ENCODE peak calls at places on chromosomes 5 and 9, in six cellular contexts. One of them, this sample, is unnamed.

GRCh38 chr5:179346401-179346800 is 1.1 kb upstream of the ADAMTS2 start:
- DNase-seq in mesenchymal stem cell: peak; percentile 36
- DNase-seq in H9: no peak
- DNase-seq in H1: no peak
- DNase-seq in IMR-90: no peak
- DNase-seq in neuronal stem cell: no peak
- DNase-seq in this sample: no peak

GRCh38 chr5:174825587-174825986 is 101.2 kb downstream of the MSX2 start:
- DNase-seq in mesenchymal stem cell: no peak
- DNase-seq in H9: no peak
- DNase-seq in neuronal stem cell: no peak
- DNase-seq in H1: no peak
- DNase-seq in IMR-90: peak; percentile 11
- DNase-seq in this sample: no peak

GRCh38 chr5:39361306-39361705 is 3.0 kb downstream of the C9 start:
- DNase-seq in H9: no peak
- DNase-seq in H1: no peak
- DNase-seq in mesenchymal stem cell: no peak
- DNase-seq in neuronal stem cell: no peak
- DNase-seq in IMR-90: no peak
- DNase-seq in this sample: no peak

GRCh38 chr5:113331201-113331551 is 103.6 kb downstream of the TSSK1B start:
- DNase-seq in H1: no peak
- DNase-seq in neuronal stem cell: no peak
- DNase-seq in IMR-90: peak; percentile 68
- DNase-seq in mesenchymal stem cell: peak; percentile 84
- DNase-seq in H9: no peak
- DNase-seq in this sample: no peak

GRCh38 chr9:4298255-4299005 is 1.4 kb downstream of the GLIS3 start:
- DNase-seq in neuronal stem cell: no peak
- DNase-seq in H9: peak; percentile 37
- DNase-seq in H1: peak; percentile 72
- DNase-seq in IMR-90: peak; percentile 27
- DNase-seq in mesenchymal stem cell: peak; percentile 72
- DNase-seq in this sample: peak; percentile 84

GRCh38 chr9:77750981-77751340 is 102.8 kb upstream of the GNA14 start:
- DNase-seq in H9: no peak
- DNase-seq in mesenchymal stem cell: no peak
- DNase-seq in IMR-90: no peak
- DNase-seq in H1: no peak
- DNase-seq in neuronal stem cell: no peak
- DNase-seq in this sample: no peak

GRCh38 chr9:128084746-128085145 is 16.7 kb downstream of the SLC25A25 start:
- DNase-seq in IMR-90: peak; percentile 71
- DNase-seq in H1: no peak
- DNase-seq in mesenchymal stem cell: no peak
- DNase-seq in H9: no peak
- DNase-seq in neuronal stem cell: no peak
- DNase-seq in this sample: no peak

GRCh38 chr5:55308254-55308836 is 556 bp downstream of the MTREX start:
- DNase-seq in neuronal stem cell: peak; percentile 5
- DNase-seq in IMR-90: peak; percentile 19
- DNase-seq in H9: no peak
- DNase-seq in mesenchymal stem cell: peak; percentile 52
- DNase-seq in H1: no peak
- DNase-seq in this sample: peak; percentile 26

GRCh38 chr9:98375138-98375726 is 119.8 kb upstream of the TBC1D2 start:
- DNase-seq in mesenchymal stem cell: peak; percentile 34
- DNase-seq in neuronal stem cell: no peak
- DNase-seq in IMR-90: peak; percentile 93
- DNase-seq in H1: no peak
- DNase-seq in H9: no peak
- DNase-seq in this sample: peak; percentile 68

GRCh38 chr5:91464886-91465646 is 81.9 kb upstream of the ARRDC3 start:
- DNase-seq in H9: no peak
- DNase-seq in neuronal stem cell: no peak
- DNase-seq in IMR-90: no peak
- DNase-seq in mesenchymal stem cell: no peak
- DNase-seq in H1: no peak
- DNase-seq in this sample: no peak

GRCh38 chr5:89280103-89281037 is 397.4 kb upstream of the MEF2C start:
- DNase-seq in H1: no peak
- DNase-seq in neuronal stem cell: no peak
- DNase-seq in H9: no peak
- DNase-seq in mesenchymal stem cell: no peak
- DNase-seq in IMR-90: no peak
- DNase-seq in this sample: no peak

GRCh38 chr9:91809581-91810285 is 140.3 kb downstream of the ROR2 start:
- DNase-seq in H1: peak; percentile 35
- DNase-seq in IMR-90: peak; percentile 53
- DNase-seq in mesenchymal stem cell: no peak
- DNase-seq in H9: no peak
- DNase-seq in neuronal stem cell: no peak
- DNase-seq in this sample: peak; percentile 15
- H3K79me1 ChIP-seq in H1: no peaks in the 10 kb centered on the region
- H3K79me1 ChIP-seq in IMR-90: no peaks in the 10 kb centered on the region
- H3K79me1 ChIP-seq in mesenchymal stem cell: peaks cover 48% of the 10 kb centered on the region
- H3K79me1 ChIP-seq in H9: no peaks in the 10 kb centered on the region
- H3K79me1 ChIP-seq in neuronal stem cell: peaks cover 14% of the 10 kb centered on the region
- H3K79me1 ChIP-seq in this sample: no peaks in the 10 kb centered on the region

DNA sequence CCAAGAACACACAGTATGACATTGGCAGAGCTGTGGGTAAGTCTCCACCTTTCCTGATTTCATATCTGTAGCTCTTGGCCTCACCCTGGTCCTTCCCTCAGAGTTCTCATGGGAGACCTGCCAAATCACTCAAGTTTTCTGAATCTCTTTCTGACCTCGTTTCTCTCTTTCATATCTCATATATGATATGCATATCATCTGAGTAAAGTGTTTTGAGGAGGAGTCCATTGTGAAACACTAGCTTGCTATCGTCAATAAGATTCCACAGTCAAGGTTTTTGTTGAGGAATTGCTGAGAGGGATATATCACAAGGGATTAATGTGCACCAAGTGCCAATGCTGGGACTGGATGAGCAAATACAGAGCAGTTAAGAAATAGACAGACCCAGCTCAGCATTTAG is 739.2 kb downstream of the BRINP1 start:
- DNase-seq in H1: no peak
- DNase-seq in neuronal stem cell: no peak
- DNase-seq in mesenchymal stem cell: no peak
- DNase-seq in IMR-90: no peak
- DNase-seq in H9: no peak
- DNase-seq in this sample: no peak
- H3K4me2 ChIP-seq in H1: no peak overlapping the region
- H3K4me2 ChIP-seq in neuronal stem cell: no peak overlapping the region
- H3K4me2 ChIP-seq in mesenchymal stem cell: no peak overlapping the region
- H3K4me2 ChIP-seq in IMR-90: no peak overlapping the region
- H3K4me2 ChIP-seq in H9: no peak overlapping the region
- H3K4me2 ChIP-seq in this sample: no peak overlapping the region

DNA sequence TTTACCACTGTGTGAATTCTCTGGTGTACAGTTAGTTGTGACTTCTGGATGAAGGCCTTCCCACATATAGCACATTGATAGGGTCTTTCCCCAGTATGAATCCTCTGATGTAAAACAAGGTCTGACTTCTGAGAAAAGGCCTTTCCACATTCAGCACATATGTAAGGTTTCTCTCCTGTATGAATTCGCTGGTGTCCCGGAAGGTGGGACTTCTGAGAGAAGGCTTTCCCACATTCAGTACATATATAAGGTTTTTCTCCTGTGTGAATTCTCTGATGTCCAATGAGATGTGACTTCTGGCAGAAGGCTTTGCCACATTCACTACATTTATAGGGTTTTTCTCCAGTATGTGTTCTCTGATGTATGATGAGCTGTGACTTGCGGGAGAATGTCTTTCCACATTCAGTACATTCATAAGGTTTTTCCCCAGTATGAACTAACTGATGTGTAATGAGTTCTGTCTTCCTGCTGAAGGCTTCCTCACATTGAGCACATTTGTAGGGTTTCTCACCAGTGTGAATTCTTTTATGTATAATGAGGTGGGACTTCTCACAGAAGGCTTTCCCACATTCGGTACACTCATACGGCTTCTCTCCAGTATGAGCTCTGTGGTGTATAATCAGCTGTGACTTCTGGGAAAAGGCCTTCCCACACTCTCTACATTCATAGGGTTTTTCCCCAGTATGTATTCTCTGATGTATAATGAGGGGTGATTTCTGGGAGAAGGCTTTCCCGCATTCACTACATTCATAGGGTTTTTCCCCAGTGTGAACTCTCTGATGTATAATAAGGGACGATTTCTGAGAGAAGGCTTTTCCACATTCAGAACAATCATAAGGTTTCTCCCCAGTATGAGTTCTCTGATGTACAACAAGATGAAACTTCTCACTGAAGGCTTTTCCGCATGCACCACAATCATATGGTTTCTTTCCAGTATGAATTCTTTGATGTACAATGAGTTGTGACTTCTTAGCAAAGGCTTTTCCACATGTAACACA is 9.1 kb downstream of the ZNF300 start:
- DNase-seq in H9: no peak
- DNase-seq in IMR-90: no peak
- DNase-seq in H1: no peak
- DNase-seq in neuronal stem cell: no peak
- DNase-seq in mesenchymal stem cell: peak; percentile 4
- DNase-seq in this sample: no peak
- H3K9me3 ChIP-seq in H9: peaks cover 86% of the 10 kb centered on the region
- H3K9me3 ChIP-seq in IMR-90: peaks cover 52% of the 10 kb centered on the region
- H3K9me3 ChIP-seq in H1: peaks cover 84% of the 10 kb centered on the region
- H3K9me3 ChIP-seq in neuronal stem cell: peaks cover 35% of the 10 kb centered on the region
- H3K9me3 ChIP-seq in mesenchymal stem cell: peaks cover 100% of the 10 kb centered on the region
- H3K9me3 ChIP-seq in this sample: peaks cover 3% of the 10 kb centered on the region

GRCh38 chr9:38008168-38009034 is 60.6 kb downstream of the SHB start:
- DNase-seq in IMR-90: peak; percentile 93
- DNase-seq in mesenchymal stem cell: peak; percentile 93
- DNase-seq in H1: no peak
- DNase-seq in H9: no peak
- DNase-seq in neuronal stem cell: no peak
- DNase-seq in this sample: peak; percentile 95
- H3K79me1 ChIP-seq in IMR-90: peaks cover 60% of the 10 kb centered on the region
- H3K79me1 ChIP-seq in mesenchymal stem cell: peaks cover 7% of the 10 kb centered on the region
- H3K79me1 ChIP-seq in H1: peaks cover 8% of the 10 kb centered on the region
- H3K79me1 ChIP-seq in H9: no peaks in the 10 kb centered on the region
- H3K79me1 ChIP-seq in neuronal stem cell: no peaks in the 10 kb centered on the region
- H3K79me1 ChIP-seq in this sample: peaks cover 5% of the 10 kb centered on the region

GRCh38 chr9:107881625-107882300 is 392.2 kb upstream of the KLF4 start:
- DNase-seq in neuronal stem cell: no peak
- DNase-seq in H9: no peak
- DNase-seq in H1: no peak
- DNase-seq in IMR-90: peak; percentile 39
- DNase-seq in mesenchymal stem cell: no peak
- DNase-seq in this sample: no peak

GRCh38 chr9:107888773-107889227 is 399.2 kb upstream of the KLF4 start:
- DNase-seq in IMR-90: no peak
- DNase-seq in neuronal stem cell: no peak
- DNase-seq in H1: no peak
- DNase-seq in H9: no peak
- DNase-seq in mesenchymal stem cell: no peak
- DNase-seq in this sample: no peak

GRCh38 chr9:107878462-107878861 is 388.9 kb upstream of the KLF4 start:
- DNase-seq in H1: no peak
- DNase-seq in H9: no peak
- DNase-seq in mesenchymal stem cell: no peak
- DNase-seq in IMR-90: no peak
- DNase-seq in neuronal stem cell: no peak
- DNase-seq in this sample: no peak

DNA sequence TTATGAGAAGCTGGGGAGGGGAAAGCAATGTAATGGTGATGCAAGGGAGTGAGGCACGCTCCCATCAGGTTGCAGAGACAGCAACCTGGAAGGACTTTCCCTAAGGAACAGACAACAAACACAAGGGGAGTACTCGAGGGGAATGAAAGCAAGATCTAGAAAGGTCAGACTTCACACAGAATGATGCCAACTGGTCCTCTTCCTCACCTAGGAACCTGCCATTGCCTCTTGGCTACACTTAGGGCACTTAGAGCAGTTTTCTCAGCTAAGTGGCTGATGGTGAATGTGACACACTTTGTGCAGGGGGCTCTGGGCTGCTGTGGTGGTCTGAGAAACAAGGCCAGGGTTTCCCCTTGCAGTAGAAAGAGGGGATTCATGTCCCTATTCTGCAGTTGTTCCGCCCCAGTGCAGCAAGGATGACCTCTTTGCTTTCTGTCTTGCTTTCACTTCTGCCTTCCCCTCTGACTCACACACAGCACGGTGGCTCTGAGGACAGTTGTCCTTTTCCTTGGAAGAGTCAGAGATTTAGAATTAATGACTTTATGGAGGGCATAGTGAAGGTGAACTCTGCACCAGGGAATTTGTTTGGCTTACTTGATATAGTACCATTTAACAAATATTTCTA is 394.0 kb upstream of the KLF4 start:
- DNase-seq in IMR-90: no peak
- DNase-seq in H1: no peak
- DNase-seq in neuronal stem cell: no peak
- DNase-seq in H9: no peak
- DNase-seq in mesenchymal stem cell: peak; percentile 24
- DNase-seq in this sample: no peak
- H3K4me2 ChIP-seq in IMR-90: no peak overlapping the region
- H3K4me2 ChIP-seq in H1: no peak overlapping the region
- H3K4me2 ChIP-seq in neuronal stem cell: no peak overlapping the region
- H3K4me2 ChIP-seq in H9: no peak overlapping the region
- H3K4me2 ChIP-seq in mesenchymal stem cell: no peak overlapping the region
- H3K4me2 ChIP-seq in this sample: no peak overlapping the region